ENCODE peak calls at places on chromosomes 6 and 20, in eight cellular contexts. V is cardiac fibroblast, X is RKO, S is GM06990, N is tibial nerve, J is endothelial cell, W is upper lobe of left lung, F is aorta. E is an unnamed sample.

GRCh38 chr6:85620308-85620707 is 22.4 kb downstream of the SYNCRIP start:
- DNase-seq in V (peak), X (no peak), S (no peak), N (no peak), J (no peak), W (no peak), F (no peak), E (no peak)

GRCh38 chr20:21564127-21564773 is 50.4 kb upstream of the NKX2-2 start:
- DNase-seq in V (no peak), X (no peak), S (no peak), N (no peak), J (no peak), W (no peak), F (no peak), E (no peak)

GRCh38 chr6:105263685-105264298 is 84.0 kb upstream of the POPDC3 start:
- DNase-seq in V (no peak), X (no peak), S (no peak), N (no peak), J (no peak), W (no peak), F (no peak), E (no peak)

GRCh38 chr6:69953491-69953890 is 87.1 kb downstream of the COL19A1 start:
- DNase-seq in V (no peak), X (no peak), S (no peak), N (no peak), J (no peak), W (no peak), F (no peak), E (no peak)

GRCh38 chr20:5714261-5715041 is 35.8 kb upstream of the SHLD1 start:
- DNase-seq in V (peak), X (no peak), S (peak), N (no peak), J (peak), W (no peak), F (no peak), E (peak)

GRCh38 chr20:64192406-64192805 is 28.2 kb downstream of the MYT1 start:
- DNase-seq in V (no peak), X (no peak), S (no peak), N (no peak), J (peak), W (no peak), F (no peak), E (peak)

GRCh38 chr6:12890171-12890790 is 173.7 kb downstream of the PHACTR1 start:
- DNase-seq in V (peak), X (peak), S (no peak), N (no peak), J (peak), W (no peak), F (no peak), E (peak)

GRCh38 chr20:45346851-45347250 is 1.4 kb downstream of the SDC4 start:
- DNase-seq in V (no peak), X (peak), S (no peak), N (no peak), J (no peak), W (no peak), F (no peak), E (no peak)

GRCh38 chr6:127475135-127475822 is 16.1 kb upstream of the KIAA0408 start:
- DNase-seq in V (no peak), X (no peak), S (peak), N (no peak), J (no peak), W (peak), F (no peak), E (no peak)